ENCODE peak calls at places on chromosomes 1 and 21, in five cellular contexts. H, A, O, G and E are unnamed samples.

GRCh38 chr21:41664881-41665765 is 101.7 kb downstream of the RIPK4 start:
- DNase-seq in O (no peak), G (peak), A (peak), H (no peak), E (no peak)

GRCh38 chr21:15841856-15842564 is 112.2 kb downstream of the USP25 start:
- DNase-seq in O (peak), A (peak), G (peak), H (no peak), E (no peak)

GRCh38 chr1:206447792-206448191 is 22.5 kb upstream of the IKBKE start:
- DNase-seq in H (no peak), A (no peak), O (peak), G (no peak), E (no peak)

GRCh38 chr21:36908260-36908908 is 58.1 kb downstream of the HLCS start:
- DNase-seq in A (peak), O (no peak), G (peak), H (no peak), E (no peak)

GRCh38 chr21:33441489-33442477 is 38.0 kb downstream of the TMEM50B start:
- DNase-seq in O (peak), A (peak), G (peak), H (no peak), E (no peak)

GRCh38 chr1:84450916-84451315 is 28.1 kb upstream of the RPF1 start:
- DNase-seq in A (peak), O (peak), H (no peak), G (no peak), E (no peak)

GRCh38 chr1:175572932-175573871 is 170.2 kb downstream of the TNR start:
- DNase-seq in A (no peak), H (no peak), G (no peak), O (no peak), E (no peak)

GRCh38 chr1:39199593-39199992 is 4.9 kb upstream of the MACF1 start:
- DNase-seq in A (no peak), H (no peak), O (no peak), G (no peak), E (no peak)

GRCh38 chr1:115098979-115099692 is 9.8 kb upstream of the TSPAN2 start:
- DNase-seq in A (peak), H (no peak), G (peak), O (peak), E (no peak)

GRCh38 chr1:26370591-26371382 is 1.8 kb downstream of the ZNF683 start:
- DNase-seq in H (no peak), G (no peak), O (no peak), A (no peak), E (no peak)

GRCh38 chr1:226404904-226405222 is 3.0 kb downstream of the PARP1 start:
- DNase-seq in A (no peak), H (peak), O (no peak), G (no peak), E (peak)

GRCh38 chr1:232805269-232806070 is at the start of gene MAP10:
- DNase-seq in O (peak), G (peak), H (no peak), A (peak), E (peak)

GRCh38 chr1:46530791-46531409 is 20.5 kb downstream of the KNCN start:
- DNase-seq in A (no peak), O (no peak), H (no peak), G (no peak), E (no peak)

GRCh38 chr1:86503477-86504129 is 34.9 kb downstream of the CLCA1 start:
- DNase-seq in O (no peak), H (no peak), A (peak), G (peak), E (peak)

GRCh38 chr1:78441921-78442320 is 48.9 kb upstream of the PTGFR start:
- DNase-seq in H (no peak), A (peak), O (peak), G (no peak), E (no peak)

GRCh38 chr1:20814472-20814871 is 27.4 kb upstream of the HP1BP3 start:
- DNase-seq in A (no peak), O (no peak), H (no peak), G (no peak), E (no peak)

GRCh38 chr21:25421327-25422028 is 185.8 kb downstream of the MRPL39 start:
- DNase-seq in O (no peak), A (peak), H (peak), G (peak), E (peak)

GRCh38 chr21:31929548-31929947 is 56.7 kb downstream of the HUNK start:
- DNase-seq in O (no peak), G (no peak), H (no peak), A (no peak), E (no peak)

GRCh38 chr1:43558346-43558841 is 27.7 kb downstream of the PTPRF start:
- DNase-seq in A (peak), G (peak), H (peak), O (no peak), E (peak)

GRCh38 chr1:18972531-18972930 is 16.1 kb upstream of the IFFO2 start:
- DNase-seq in O (peak), A (peak), H (no peak), G (peak), E (no peak)

GRCh38 chr21:23020969-23021368 is 2022.8 kb downstream of the NCAM2 start:
- DNase-seq in O (no peak), A (no peak), G (no peak), H (no peak), E (no peak)

GRCh38 chr1:43239484-43239883 is 30.3 kb upstream of the TMEM125 start:
- DNase-seq in H (no peak), G (no peak), O (no peak), A (no peak), E (no peak)

GRCh38 chr1:172450524-172450885 is 6.6 kb upstream of the PIGC start:
- DNase-seq in A (no peak), H (no peak), O (no peak), G (no peak), E (no peak)

GRCh38 chr1:26122988-26123973 is 11.7 kb downstream of the PDIK1L start:
- DNase-seq in O (peak), G (no peak), A (peak), H (no peak), E (no peak)

GRCh38 chr1:34113362-34113761 is 51.7 kb downstream of the CSMD2 start:
- DNase-seq in G (no peak), H (peak), A (no peak), O (no peak), E (peak)

GRCh38 chr1:169741666-169742394 is 8.0 kb upstream of the SELE start:
- DNase-seq in G (peak), H (no peak), O (peak), A (peak), E (no peak)

GRCh38 chr1:21381354-21381753 is 58.6 kb upstream of the NBPF3 start:
- DNase-seq in G (no peak), A (no peak), O (no peak), H (no peak), E (no peak)

DNA sequence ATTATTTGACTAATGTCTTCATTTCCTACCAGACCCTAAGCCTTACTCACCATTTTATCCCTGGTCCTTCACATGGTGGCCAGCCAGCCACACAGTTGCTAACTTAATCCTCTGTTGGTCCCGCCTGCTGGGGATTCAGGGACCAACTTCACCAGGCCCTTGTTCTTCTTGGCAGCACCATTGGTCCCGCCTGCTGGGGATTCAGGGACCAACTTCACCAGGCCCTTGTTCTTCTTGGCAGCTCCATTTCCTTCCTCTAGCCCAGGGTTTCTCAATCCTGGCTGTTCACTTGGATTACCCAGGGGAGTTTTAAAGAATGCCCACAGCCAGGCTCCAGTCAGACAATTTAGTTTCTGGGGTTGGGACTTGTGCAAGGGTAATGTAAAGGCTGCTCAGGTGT is 233.1 kb upstream of the CSF3R start:
- DNase-seq in G (no peak), H (no peak), O (no peak), A (no peak), E (no peak)
- H3K9ac ChIP-seq in G (no peak), H (no peak), O (no peak), A (no peak), E (no peak)

GRCh38 chr1:29234471-29234870 is 1.9 kb upstream of the PTPRU start:
- DNase-seq in H (no peak), O (no peak), A (no peak), G (no peak), E (no peak)

GRCh38 chr1:29227511-29227910 is 3.2 kb downstream of the MECR start:
- DNase-seq in A (no peak), H (no peak), G (no peak), O (peak), E (peak)

GRCh38 chr1:29230204-29230552 is 556 bp downstream of the MECR start:
- DNase-seq in G (no peak), O (no peak), A (no peak), H (no peak), E (no peak)

GRCh38 chr1:29233693-29234092 is 2.6 kb upstream of the PTPRU start:
- DNase-seq in H (no peak), A (no peak), O (no peak), G (no peak), E (no peak)

DNA sequence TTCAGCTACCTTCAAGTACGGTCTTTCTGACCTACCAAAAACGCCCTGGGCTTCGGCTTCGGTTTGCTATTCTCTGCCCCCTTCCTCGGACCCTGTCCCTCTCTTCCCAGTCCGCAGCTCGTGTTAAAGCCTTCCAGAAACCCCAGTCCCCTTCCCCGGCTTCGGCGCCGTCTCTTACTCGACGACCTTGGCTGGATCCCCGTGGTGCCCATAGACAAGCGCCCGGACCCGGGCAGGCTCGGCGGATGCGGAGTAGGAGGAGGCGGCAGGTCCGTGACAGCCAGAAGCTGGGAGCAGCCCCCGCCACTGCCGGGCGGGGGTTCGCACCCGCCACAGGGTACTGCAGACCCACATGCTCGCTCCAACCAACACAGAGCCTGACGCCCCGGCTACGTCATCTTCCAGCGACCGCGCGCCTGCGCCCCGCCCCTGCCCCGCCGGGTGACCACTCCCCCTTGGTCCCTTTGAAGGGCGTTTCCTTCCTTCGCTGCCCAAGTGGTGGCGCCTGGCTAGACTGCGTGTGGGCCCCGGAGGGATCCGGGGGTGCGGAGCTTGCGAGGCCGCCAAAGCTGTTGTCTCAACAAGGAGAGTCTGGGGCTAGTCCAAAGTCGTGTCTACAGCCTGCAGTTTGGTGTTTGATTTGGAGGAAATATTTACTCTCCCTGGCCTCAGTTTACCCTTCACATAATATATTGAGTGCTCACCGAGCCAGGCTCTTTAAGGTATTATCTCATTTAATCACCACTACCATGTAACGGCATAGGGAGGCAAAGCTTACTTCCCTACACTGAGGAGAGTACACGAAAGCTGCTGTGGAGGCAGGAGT is at the start of gene MECR:
- DNase-seq in A (peak), H (peak), G (peak), O (peak), E (peak)
- H3K9ac ChIP-seq in A (peak), H (peak), G (peak), O (peak), E (peak)

GRCh38 chr1:104923075-104923474 is 1173.4 kb downstream of the AMY1C start:
- DNase-seq in A (no peak), O (no peak), G (no peak), H (no peak), E (no peak)
- H3K9ac ChIP-seq in A (no peak), O (no peak), G (no peak), H (no peak), E (no peak)

DNA sequence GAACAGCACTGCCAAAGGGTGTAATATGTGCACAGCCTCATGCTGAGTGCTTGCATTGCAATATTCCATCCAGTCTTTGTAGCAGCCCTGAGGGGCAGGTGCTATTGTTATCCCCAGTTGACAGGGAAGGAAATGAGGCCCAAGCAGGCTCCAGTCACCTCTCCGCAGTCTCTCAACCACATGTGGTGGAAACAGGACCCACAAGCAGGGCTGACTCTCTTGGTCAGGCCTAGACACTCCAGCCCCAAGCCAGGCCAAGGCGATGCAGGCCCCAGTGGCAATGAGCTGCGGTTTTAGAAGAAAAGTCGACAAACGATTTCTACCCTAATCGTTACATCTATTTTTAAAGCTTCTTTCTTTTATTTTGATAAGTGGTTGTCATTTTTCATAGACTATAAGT is 52.6 kb upstream of the GADD45A start:
- DNase-seq in G (no peak), A (no peak), H (no peak), O (no peak), E (no peak)
- H3K9ac ChIP-seq in G (no peak), A (no peak), H (no peak), O (no peak), E (no peak)